ENCODE peak calls at places on chromosomes 11 and 22, in six cellular contexts. E is right lobe of liver, P is body of pancreas, O is upper lobe of left lung, H is ovary, M is Peyer's patch. X is an unnamed sample.

GRCh38 chr22:37043828-37044538 is 7.6 kb upstream of the KCTD17 start:
- DNase-seq in E (peak), M (peak), P (peak), H (peak), O (peak), X (peak)

GRCh38 chr11:122803306-122803705 is 35.0 kb upstream of the CRTAM start:
- DNase-seq in M (no peak), H (no peak), O (no peak), P (no peak), E (no peak), X (peak)

GRCh38 chr22:35910013-35910860 is 118.4 kb downstream of the RBFOX2 start:
- DNase-seq in P (no peak), H (no peak), O (no peak), M (no peak), E (no peak), X (no peak)

GRCh38 chr11:113106507-113106906 is 145.3 kb downstream of the NCAM1 start:
- DNase-seq in P (no peak), M (no peak), H (no peak), E (no peak), O (no peak), X (peak)

GRCh38 chr11:57339305-57339704 is 1.2 kb downstream of the P2RX3 start:
- DNase-seq in M (peak), E (no peak), H (no peak), P (no peak), O (no peak), X (no peak)

GRCh38 chr11:102914238-102915043 is 39.7 kb upstream of the MMP12 start:
- DNase-seq in M (no peak), H (no peak), P (peak), E (no peak), O (no peak), X (peak)

GRCh38 chr11:2521081-2521480 is 76.3 kb downstream of the KCNQ1 start:
- DNase-seq in E (no peak), O (peak), M (peak), P (no peak), H (no peak), X (no peak)

GRCh38 chr11:68980776-68981065 is at the start of gene MRGPRD:
- DNase-seq in E (no peak), H (no peak), M (no peak), O (peak), P (no peak), X (no peak)

GRCh38 chr11:96168623-96169022 is 174.4 kb downstream of the MAML2 start:
- DNase-seq in H (peak), E (no peak), M (no peak), P (peak), O (peak), X (no peak)

GRCh38 chr11:126654886-126655806 is 299.7 kb downstream of the ST3GAL4 start:
- DNase-seq in O (no peak), H (no peak), P (no peak), E (no peak), M (no peak), X (no peak)

GRCh38 chr22:45105281-45105700 is 58.4 kb upstream of the NUP50 start:
- DNase-seq in P (no peak), E (no peak), H (no peak), M (no peak), O (no peak), X (no peak)

GRCh38 chr11:75714211-75714610 is 3.4 kb upstream of the MOGAT2 start:
- DNase-seq in M (no peak), O (no peak), E (no peak), P (no peak), H (no peak), X (no peak)

GRCh38 chr11:122138759-122139594 is 23.0 kb upstream of the BLID start:
- DNase-seq in M (no peak), P (no peak), O (no peak), E (no peak), H (no peak), X (no peak)

GRCh38 chr22:40036126-40036525 is 41.4 kb downstream of the FAM83F start:
- DNase-seq in O (no peak), E (no peak), P (no peak), H (no peak), M (no peak), X (no peak)

GRCh38 chr11:83521647-83522596 is 235.8 kb upstream of the CCDC90B start:
- DNase-seq in P (no peak), E (no peak), H (no peak), O (no peak), M (no peak), X (no peak)

GRCh38 chr22:47053865-47054185 is 291.4 kb downstream of the TBC1D22A start:
- DNase-seq in M (peak), H (no peak), O (no peak), E (peak), P (no peak), X (peak)

GRCh38 chr11:32451808-32452207 is 16.5 kb upstream of the WT1 start:
- DNase-seq in P (no peak), H (peak), M (no peak), E (no peak), O (no peak), X (no peak)

GRCh38 chr11:126655807-126656128 is 300.3 kb downstream of the ST3GAL4 start:
- DNase-seq in P (no peak), O (no peak), H (no peak), E (no peak), M (no peak), X (no peak)

GRCh38 chr11:95608093-95608492 is 181.5 kb downstream of the FAM76B start:
- DNase-seq in P (no peak), M (no peak), O (no peak), H (no peak), E (no peak), X (no peak)

GRCh38 chr11:35946766-35947165 is 2.9 kb downstream of the LDLRAD3 start:
- DNase-seq in O (no peak), H (no peak), E (no peak), M (no peak), P (no peak), X (no peak)

GRCh38 chr11:35064114-35064800 is 74.7 kb upstream of the CD44 start:
- DNase-seq in O (no peak), E (no peak), M (no peak), P (no peak), H (no peak), X (no peak)

GRCh38 chr11:118305726-118306125 is 1.2 kb downstream of the CD3E start:
- DNase-seq in M (no peak), H (no peak), O (no peak), P (no peak), E (no peak), X (no peak)

GRCh38 chr11:72629266-72629665 is 45.0 kb downstream of the PDE2A start:
- DNase-seq in M (no peak), O (no peak), E (no peak), H (no peak), P (no peak), X (peak)

GRCh38 chr22:29524440-29525191 is 28.9 kb downstream of the THOC5 start:
- DNase-seq in P (peak), E (peak), M (no peak), O (no peak), H (no peak), X (no peak)

DNA sequence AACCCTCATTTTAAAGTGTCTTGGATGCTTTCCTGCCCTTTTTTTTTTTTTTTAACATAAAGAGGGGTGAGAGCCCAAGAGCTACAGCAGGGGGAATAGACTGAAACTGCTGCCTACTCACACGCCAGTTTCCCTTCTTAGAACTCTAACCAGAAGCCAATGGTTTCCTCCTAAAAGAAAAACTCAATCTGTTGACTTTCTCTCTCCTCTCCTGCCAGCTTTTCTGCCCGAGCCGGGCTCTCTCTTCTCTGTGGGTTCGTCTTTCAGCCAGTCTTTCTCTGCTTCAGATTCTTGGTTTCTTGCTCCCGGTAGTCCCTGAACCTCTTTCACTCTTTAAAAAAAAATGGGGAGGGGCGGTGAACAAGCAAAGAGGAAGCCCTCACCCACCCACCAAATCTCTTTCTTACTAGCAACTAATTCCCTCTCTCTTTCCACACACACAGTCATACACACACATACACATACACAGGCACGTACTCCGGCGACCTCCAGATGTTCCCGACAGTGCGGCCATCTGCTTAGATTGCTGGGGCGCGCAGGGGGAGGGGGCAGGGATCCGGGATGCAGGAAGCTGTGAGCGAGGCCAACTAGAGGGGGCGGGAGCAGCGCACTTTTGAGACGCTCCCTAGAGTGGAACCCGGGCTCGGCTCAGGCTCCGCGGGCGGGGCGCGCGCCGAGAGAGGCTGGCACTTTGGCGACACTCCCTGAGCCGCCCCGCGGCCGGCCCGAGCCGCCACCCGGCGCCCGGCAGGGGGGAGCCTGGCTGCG is 446 bp upstream of the TSKU start:
- DNase-seq in M (peak), H (peak), E (peak), O (peak), P (peak), X (peak)
- TF ChIP-seq POLR2A in M (no peak), H (peak), E (no peak), O (no peak), P (no peak), X (no peak)

GRCh38 chr22:31084811-31085492 is 3.8 kb downstream of the SMTN start:
- DNase-seq in E (peak), O (peak), H (peak), M (peak), P (peak), X (no peak)
- TF ChIP-seq POLR2A in E (peak), O (no peak), H (peak), M (peak), P (peak), X (no peak)

GRCh38 chr11:47448566-47449427 is at the start of gene RAPSN:
- DNase-seq in H (no peak), M (no peak), P (peak), E (no peak), O (no peak), X (no peak)
- TF ChIP-seq POLR2A in H (no peak), M (no peak), P (no peak), E (no peak), O (no peak), X (no peak)

GRCh38 chr11:14499560-14500180 is at the start of gene COPB1:
- DNase-seq in E (peak), H (peak), O (peak), P (peak), M (peak), X (peak)
- TF ChIP-seq POLR2A in E (peak), H (peak), O (peak), P (peak), M (peak), X (peak)

DNA sequence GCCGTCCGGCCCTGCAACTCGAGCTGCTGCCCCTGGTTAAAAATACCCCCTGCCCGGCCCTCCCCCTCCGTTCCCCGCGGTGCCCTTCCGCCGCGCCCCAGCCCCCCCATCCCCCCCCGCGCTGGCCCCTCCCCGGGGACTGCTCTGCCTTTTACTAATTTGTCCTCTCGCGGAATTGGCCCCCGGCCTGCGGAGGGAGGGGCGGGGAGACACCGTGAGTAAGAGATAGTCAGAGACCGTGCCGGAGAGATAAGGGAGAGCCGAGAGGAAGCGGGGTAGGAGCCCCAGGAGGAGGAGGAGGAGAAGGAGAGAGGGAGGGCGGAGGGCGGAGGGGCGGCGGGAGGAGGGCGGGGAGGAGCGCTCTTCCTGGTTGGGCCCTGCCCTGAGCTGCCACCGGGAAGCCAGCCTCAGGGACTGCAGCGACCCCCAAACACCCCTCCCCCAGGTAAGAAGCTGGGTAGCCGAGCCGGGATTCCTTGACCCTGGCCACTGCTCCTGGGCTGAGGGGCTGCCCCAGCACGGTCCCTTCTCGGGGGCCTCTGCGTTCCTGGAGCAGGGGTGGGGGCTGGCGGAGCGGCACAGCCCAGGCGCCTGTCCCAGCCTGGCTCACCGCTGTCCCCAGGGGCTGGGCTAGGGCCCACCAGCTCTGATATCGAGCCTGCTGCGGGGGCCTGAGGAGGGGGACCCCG is at the start of gene CAPN1:
- DNase-seq in E (peak), P (peak), O (peak), M (peak), H (peak), X (peak)
- TF ChIP-seq POLR2A in E (no peak), P (no peak), O (no peak), M (no peak), H (no peak), X (peak)

GRCh38 chr11:23866641-23867040 is 630.2 kb upstream of the LUZP2 start:
- DNase-seq in H (no peak), M (no peak), O (no peak), E (no peak), P (no peak), X (no peak)
- TF ChIP-seq POLR2A in H (no peak), M (no peak), O (no peak), E (no peak), P (no peak), X (no peak)

GRCh38 chr11:65538915-65539374 is 14.1 kb downstream of the SCYL1 start:
- DNase-seq in O (no peak), H (no peak), P (no peak), M (no peak), E (no peak), X (no peak)
- TF ChIP-seq POLR2A in O (no peak), H (no peak), P (no peak), M (no peak), E (no peak), X (no peak)

DNA sequence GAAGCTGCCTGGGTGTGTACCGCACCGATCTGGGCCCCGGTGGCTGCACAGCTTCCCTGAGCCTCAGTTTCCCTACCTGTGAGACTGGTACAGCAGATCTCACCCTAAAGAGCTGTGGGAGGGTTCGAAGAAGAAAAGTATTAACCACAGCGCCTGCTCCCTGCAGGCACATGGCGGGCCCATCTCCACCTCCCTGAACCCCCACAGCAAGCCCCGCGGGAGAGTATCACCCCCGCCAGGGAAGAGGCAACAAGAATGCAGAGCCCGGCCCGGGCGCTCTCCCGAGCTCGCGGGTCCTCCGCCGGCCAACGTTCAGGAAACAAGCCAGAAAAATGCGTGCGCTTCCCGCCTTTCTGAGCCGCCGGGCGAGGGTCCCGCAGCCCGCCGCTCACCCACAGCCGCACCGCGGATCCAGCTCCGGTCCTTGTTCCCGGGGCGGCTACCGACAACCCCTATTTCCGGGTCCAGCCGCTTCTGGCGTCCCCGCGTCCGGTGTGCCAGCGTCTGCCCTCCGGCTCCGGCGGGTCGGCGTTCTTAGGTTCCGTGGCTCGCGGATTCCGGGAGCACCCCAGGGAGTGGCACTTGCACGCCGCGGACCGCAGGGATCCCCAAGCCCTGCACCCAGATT is at the start of gene TOP3B:
- DNase-seq in M (peak), H (peak), E (peak), P (peak), O (peak), X (peak)
- TF ChIP-seq POLR2A in M (peak), H (peak), E (no peak), P (no peak), O (no peak), X (peak)